ENCODE peak calls at places on chromosome 14, in four cellular contexts. One of them, this sample, is unnamed.

GRCh38 chr14:72679591-72680151 is 214.2 kb downstream of the DPF3 start:
- DNase-seq in H1: no peak
- DNase-seq in IMR-90: peak; percentile 23
- DNase-seq in H9: no peak
- DNase-seq in this sample: no peak

GRCh38 chr14:32358781-32359180 is 29.7 kb downstream of the AKAP6 start:
- DNase-seq in H1: no peak
- DNase-seq in IMR-90: no peak
- DNase-seq in H9: no peak
- DNase-seq in this sample: no peak

GRCh38 chr14:71591929-71592328 is 340.3 kb upstream of the RGS6 start:
- DNase-seq in H1: no peak
- DNase-seq in IMR-90: peak; percentile 64
- DNase-seq in H9: no peak
- DNase-seq in this sample: peak; percentile 56

GRCh38 chr14:59474172-59474571 is 9.0 kb upstream of the GPR135 start:
- DNase-seq in H1: no peak
- DNase-seq in IMR-90: peak; percentile 72
- DNase-seq in H9: no peak
- DNase-seq in this sample: no peak

GRCh38 chr14:26794731-26795130 is 196.9 kb upstream of the NOVA1 start:
- DNase-seq in H1: no peak
- DNase-seq in IMR-90: peak; percentile 1
- DNase-seq in H9: no peak
- DNase-seq in this sample: peak; percentile 27

GRCh38 chr14:50173891-50174290 is 57.5 kb downstream of the SOS2 start:
- DNase-seq in H1: no peak
- DNase-seq in IMR-90: peak; percentile 4
- DNase-seq in H9: no peak
- DNase-seq in this sample: peak; percentile 10

GRCh38 chr14:23483216-23483854 is 13.8 kb downstream of the NGDN start:
- DNase-seq in H1: no peak
- DNase-seq in IMR-90: peak; percentile 13
- DNase-seq in H9: peak; percentile 89
- DNase-seq in this sample: peak; percentile 22

GRCh38 chr14:61547186-61548121 is 147.9 kb upstream of the HIF1A start:
- DNase-seq in H1: no peak
- DNase-seq in IMR-90: peak; percentile 95
- DNase-seq in H9: no peak
- DNase-seq in this sample: peak; percentile 96

GRCh38 chr14:64303471-64303917 is 9.3 kb upstream of the ESR2 start:
- DNase-seq in H1: peak; percentile 36
- DNase-seq in IMR-90: peak; percentile 68
- DNase-seq in H9: peak; percentile 49
- DNase-seq in this sample: peak; percentile 77

GRCh38 chr14:29895591-29896043 is 32.0 kb downstream of the PRKD1 start:
- DNase-seq in H1: no peak
- DNase-seq in IMR-90: no peak
- DNase-seq in H9: no peak
- DNase-seq in this sample: peak; percentile 12

GRCh38 chr14:42814817-42815216 is 1208.1 kb downstream of the LRFN5 start:
- DNase-seq in H1: no peak
- DNase-seq in IMR-90: no peak
- DNase-seq in H9: no peak
- DNase-seq in this sample: no peak

GRCh38 chr14:23633160-23633701 is 2.9 kb upstream of the DHRS2 start:
- DNase-seq in H1: no peak
- DNase-seq in IMR-90: no peak
- DNase-seq in H9: peak; percentile 52
- DNase-seq in this sample: peak; percentile 5

GRCh38 chr14:76473381-76474263 is 97.7 kb downstream of the ESRRB start:
- DNase-seq in H1: no peak
- DNase-seq in IMR-90: peak; percentile 6
- DNase-seq in H9: peak; percentile 57
- DNase-seq in this sample: no peak

GRCh38 chr14:50839696-50840095 is 8.7 kb upstream of the NIN start:
- DNase-seq in H1: no peak
- DNase-seq in IMR-90: no peak
- DNase-seq in H9: no peak
- DNase-seq in this sample: no peak

GRCh38 chr14:83863042-83863441 is 1666.9 kb upstream of the FLRT2 start:
- DNase-seq in H1: no peak
- DNase-seq in IMR-90: no peak
- DNase-seq in H9: no peak
- DNase-seq in this sample: no peak

GRCh38 chr14:23694085-23694975 is 58.2 kb downstream of the DHRS2 start:
- DNase-seq in H1: no peak
- DNase-seq in IMR-90: peak; percentile 2
- DNase-seq in H9: peak; percentile 40
- DNase-seq in this sample: no peak

GRCh38 chr14:71675902-71676291 is 256.3 kb upstream of the RGS6 start:
- DNase-seq in H1: no peak
- DNase-seq in IMR-90: peak; percentile 37
- DNase-seq in H9: no peak
- DNase-seq in this sample: no peak

GRCh38 chr14:101992708-101993107 is 28.3 kb downstream of the DYNC1H1 start:
- DNase-seq in H1: no peak
- DNase-seq in IMR-90: no peak
- DNase-seq in H9: no peak
- DNase-seq in this sample: no peak

GRCh38 chr14:52690983-52691760 is 4.2 kb downstream of the ERO1A start:
- DNase-seq in H1: no peak
- DNase-seq in IMR-90: no peak
- DNase-seq in H9: no peak
- DNase-seq in this sample: no peak

GRCh38 chr14:56202256-56202655 is 84.0 kb downstream of the PELI2 start:
- DNase-seq in H1: no peak
- DNase-seq in IMR-90: no peak
- DNase-seq in H9: no peak
- DNase-seq in this sample: no peak

GRCh38 chr14:89572566-89573398 is 155.7 kb upstream of the FOXN3 start:
- DNase-seq in H1: no peak
- DNase-seq in IMR-90: no peak
- DNase-seq in H9: no peak
- DNase-seq in this sample: no peak

GRCh38 chr14:75044322-75044721 is 6.9 kb downstream of the MLH3 start:
- DNase-seq in H1: no peak
- DNase-seq in IMR-90: peak; percentile 86
- DNase-seq in H9: no peak
- DNase-seq in this sample: no peak

GRCh38 chr14:77580964-77581505 is 35.4 kb downstream of the SPTLC2 start:
- DNase-seq in H1: no peak
- DNase-seq in IMR-90: peak; percentile 89
- DNase-seq in H9: no peak
- DNase-seq in this sample: peak; percentile 86

GRCh38 chr14:91344107-91344506 is 73.5 kb downstream of the CCDC88C start:
- DNase-seq in H1: no peak
- DNase-seq in IMR-90: no peak
- DNase-seq in H9: no peak
- DNase-seq in this sample: no peak

GRCh38 chr14:38065101-38065762 is 142.5 kb upstream of the SSTR1 start:
- DNase-seq in H1: no peak
- DNase-seq in IMR-90: no peak
- DNase-seq in H9: no peak
- DNase-seq in this sample: no peak

GRCh38 chr14:32821989-32822653 is 116.6 kb upstream of the NPAS3 start:
- DNase-seq in H1: no peak
- DNase-seq in IMR-90: peak; percentile 4
- DNase-seq in H9: no peak
- DNase-seq in this sample: peak; percentile 57

GRCh38 chr14:53390008-53390407 is 236.9 kb upstream of the DDHD1 start:
- DNase-seq in H1: no peak
- DNase-seq in IMR-90: no peak
- DNase-seq in H9: no peak
- DNase-seq in this sample: no peak

GRCh38 chr14:79442776-79443175 is 768.5 kb downstream of the DIO2 start:
- DNase-seq in H1: no peak
- DNase-seq in IMR-90: no peak
- DNase-seq in H9: no peak
- DNase-seq in this sample: no peak

GRCh38 chr14:53953002-53953827 is 3.4 kb downstream of the BMP4 start:
- DNase-seq in H1: no peak
- DNase-seq in IMR-90: peak; percentile 74
- DNase-seq in H9: peak; percentile 86
- DNase-seq in this sample: peak; percentile 93

GRCh38 chr14:74492413-74493342 is at the start of gene NPC2:
- DNase-seq in H1: no peak
- DNase-seq in IMR-90: no peak
- DNase-seq in H9: no peak
- DNase-seq in this sample: peak; percentile 21

GRCh38 chr14:51533160-51533559 is 118.5 kb upstream of the FRMD6 start:
- DNase-seq in H1: no peak
- DNase-seq in IMR-90: peak; percentile 86
- DNase-seq in H9: no peak
- DNase-seq in this sample: peak; percentile 43

GRCh38 chr14:24430143-24430681 is 458 bp downstream of the KHNYN start:
- DNase-seq in H1: no peak
- DNase-seq in IMR-90: peak; percentile 66
- DNase-seq in H9: peak; percentile 79
- DNase-seq in this sample: peak; percentile 86

GRCh38 chr14:33569844-33570716 is 380.8 kb downstream of the EGLN3 start:
- DNase-seq in H1: no peak
- DNase-seq in IMR-90: no peak
- DNase-seq in H9: no peak
- DNase-seq in this sample: peak; percentile 59

GRCh38 chr14:37591941-37592287 is 3.1 kb downstream of the FOXA1 start:
- DNase-seq in H1: no peak
- DNase-seq in IMR-90: no peak
- DNase-seq in H9: no peak
- DNase-seq in this sample: peak; percentile 16

GRCh38 chr14:50846171-50846880 is 15.4 kb upstream of the NIN start:
- DNase-seq in H1: no peak
- DNase-seq in IMR-90: peak; percentile 92
- DNase-seq in H9: no peak
- DNase-seq in this sample: peak; percentile 75

DNA sequence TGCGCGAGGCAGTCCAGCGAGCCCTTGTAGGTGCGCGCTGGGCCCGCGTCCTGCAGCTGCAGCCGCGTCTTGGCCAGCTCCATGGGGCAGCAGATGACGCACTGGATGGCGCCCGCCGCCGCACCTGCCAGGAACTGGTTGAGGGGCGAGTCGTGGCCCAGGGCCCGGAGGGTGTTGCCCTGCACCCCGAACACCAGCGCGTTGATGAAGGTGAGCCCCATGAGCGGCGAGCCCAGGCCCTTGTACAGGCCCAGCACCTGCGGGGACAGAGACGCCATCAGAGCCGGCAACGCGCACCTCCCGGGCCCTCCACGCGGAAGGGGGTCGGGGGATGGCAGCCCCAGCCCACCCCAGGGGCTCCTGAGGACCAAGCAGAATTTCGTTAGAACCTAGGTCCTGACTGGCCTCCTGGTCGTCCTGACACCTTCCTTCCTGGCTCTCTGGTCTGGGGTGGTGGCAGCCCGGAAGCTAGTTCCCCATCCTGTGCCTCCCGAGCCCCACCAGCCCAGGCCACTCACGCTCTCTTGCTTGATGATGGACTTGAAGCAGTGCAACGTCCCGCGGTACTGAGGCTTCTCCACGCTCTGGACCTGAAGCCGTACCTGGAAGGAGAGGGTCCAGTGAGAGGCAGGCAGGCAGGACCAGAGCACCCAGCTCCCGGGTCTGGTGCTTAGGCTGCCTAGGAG is 13.3 kb downstream of the SLC25A29 start:
- DNase-seq in H1: no peak
- DNase-seq in IMR-90: no peak
- DNase-seq in H9: no peak
- DNase-seq in this sample: no peak
- H4K8ac ChIP-seq in H1: no peak overlapping the region
- H4K8ac ChIP-seq in IMR-90: no peak overlapping the region
- H4K8ac ChIP-seq in H9: no peak overlapping the region
- H4K8ac ChIP-seq in this sample: no peak overlapping the region

GRCh38 chr14:100910888-100911664 is 7.6 kb upstream of the RTL1 start:
- DNase-seq in H1: no peak
- DNase-seq in IMR-90: no peak
- DNase-seq in H9: no peak
- DNase-seq in this sample: no peak
- H2AK5ac ChIP-seq in H1: no peak overlapping the region
- H2AK5ac ChIP-seq in IMR-90: peak overlapping the region; percentile 14
- H2AK5ac ChIP-seq in H9: no peak overlapping the region
- H2AK5ac ChIP-seq in this sample: no peak overlapping the region

GRCh38 chr14:92797935-92798653 is 4.0 kb downstream of the GOLGA5 start:
- DNase-seq in H1: no peak
- DNase-seq in IMR-90: no peak
- DNase-seq in H9: no peak
- DNase-seq in this sample: no peak

GRCh38 chr14:92793709-92794546 is at the start of gene GOLGA5:
- DNase-seq in H1: peak; percentile 98
- DNase-seq in IMR-90: peak; percentile 98
- DNase-seq in H9: peak; percentile 98
- DNase-seq in this sample: peak; percentile 97

GRCh38 chr14:92794961-92795360 is 856 bp downstream of the GOLGA5 start:
- DNase-seq in H1: no peak
- DNase-seq in IMR-90: no peak
- DNase-seq in H9: no peak
- DNase-seq in this sample: no peak

GRCh38 chr14:92792885-92793284 is 1.2 kb upstream of the GOLGA5 start:
- DNase-seq in H1: no peak
- DNase-seq in IMR-90: no peak
- DNase-seq in H9: no peak
- DNase-seq in this sample: no peak

GRCh38 chr14:92794547-92794941 is 439 bp downstream of the GOLGA5 start:
- DNase-seq in H1: no peak
- DNase-seq in IMR-90: peak; percentile 18
- DNase-seq in H9: no peak
- DNase-seq in this sample: peak; percentile 40
- H3K18ac ChIP-seq in H1: no peak overlapping the region
- H3K18ac ChIP-seq in IMR-90: peak overlapping the region; percentile 76
- H3K18ac ChIP-seq in H9: peak overlapping the region; percentile 23
- H3K18ac ChIP-seq in this sample: peak overlapping the region; percentile 97

GRCh38 chr14:65745396-65746190 is 333.1 kb downstream of the FUT8 start:
- DNase-seq in H1: no peak
- DNase-seq in IMR-90: no peak
- DNase-seq in H9: no peak
- DNase-seq in this sample: no peak

GRCh38 chr14:65750906-65751305 is 338.4 kb downstream of the FUT8 start:
- DNase-seq in H1: no peak
- DNase-seq in IMR-90: no peak
- DNase-seq in H9: no peak
- DNase-seq in this sample: no peak

GRCh38 chr14:65748796-65749195 is 336.3 kb downstream of the FUT8 start:
- DNase-seq in H1: no peak
- DNase-seq in IMR-90: no peak
- DNase-seq in H9: no peak
- DNase-seq in this sample: no peak

GRCh38 chr14:65751510-65751909 is 339.0 kb downstream of the FUT8 start:
- DNase-seq in H1: no peak
- DNase-seq in IMR-90: no peak
- DNase-seq in H9: no peak
- DNase-seq in this sample: no peak

DNA sequence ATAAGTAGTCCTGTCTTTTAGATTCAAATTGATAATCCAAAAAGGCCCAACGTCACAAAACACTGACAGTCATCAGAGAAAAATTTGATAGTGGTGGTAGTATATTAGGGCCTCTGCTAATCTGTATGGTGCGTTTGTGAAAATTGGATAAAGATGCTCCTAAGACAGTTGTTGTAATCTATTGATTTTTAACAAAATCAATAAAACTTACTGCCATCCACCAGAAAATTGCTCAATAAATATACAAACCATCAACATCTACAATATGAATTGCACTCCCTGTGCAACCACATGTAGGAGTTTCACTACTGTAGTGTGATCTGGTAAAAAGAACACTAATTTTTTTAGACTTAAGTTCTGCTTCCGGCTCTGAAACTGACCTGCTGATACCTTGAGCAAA is 336.8 kb downstream of the FUT8 start:
- DNase-seq in H1: no peak
- DNase-seq in IMR-90: no peak
- DNase-seq in H9: no peak
- DNase-seq in this sample: no peak
- H4K8ac ChIP-seq in H1: no peak overlapping the region
- H4K8ac ChIP-seq in IMR-90: no peak overlapping the region
- H4K8ac ChIP-seq in H9: no peak overlapping the region
- H4K8ac ChIP-seq in this sample: no peak overlapping the region